ENCODE peak calls at places on chromosomes 5 and 9, in eight cellular contexts. W, Y, V, J, Q, I, N and B are unnamed samples.

GRCh38 chr5:125298258-125298657 is 551.8 kb upstream of the ZNF608 start:
- DNase-seq in Y (no peak), J (no peak), N (no peak), Q (no peak), W (no peak), I (no peak), V (no peak), B (no peak)

GRCh38 chr5:32711693-32712462 is 757 bp downstream of the NPR3 start:
- DNase-seq in N (peak; percentile 35), V (peak; percentile 45), Q (no peak), J (no peak), I (peak; percentile 32), W (no peak), Y (peak; percentile 66), B (no peak)

GRCh38 chr5:68332546-68332945 is 117.0 kb downstream of the PIK3R1 start:
- DNase-seq in V (no peak), Q (no peak), N (no peak), Y (no peak), W (no peak), J (no peak), I (no peak), B (no peak)

GRCh38 chr9:114906922-114907571 is 23.3 kb downstream of the TNFSF8 start:
- DNase-seq in Y (no peak), J (no peak), W (peak; percentile 55), I (peak; percentile 27), N (peak; percentile 62), Q (no peak), V (peak; percentile 51), B (no peak)

GRCh38 chr9:123488683-123489321 is 132.8 kb downstream of the CRB2 start:
- DNase-seq in I (no peak), N (no peak), J (no peak), W (no peak), V (no peak), Y (no peak), Q (no peak), B (no peak)

GRCh38 chr9:105360344-105360743 is 87.5 kb upstream of the FSD1L start:
- DNase-seq in V (no peak), Q (no peak), Y (no peak), J (no peak), N (no peak), I (no peak), W (no peak), B (no peak)

GRCh38 chr5:54720346-54720745 is 202.8 kb downstream of the SNX18 start:
- DNase-seq in Y (no peak), Q (no peak), W (no peak), J (no peak), V (no peak), N (no peak), I (no peak), B (no peak)

GRCh38 chr5:76999451-76999850 is 30.8 kb upstream of the AGGF1 start:
- DNase-seq in I (no peak), W (no peak), Y (no peak), V (no peak), J (peak; percentile 2), N (no peak), Q (no peak), B (no peak)

GRCh38 chr9:129131300-129132145 is 20.3 kb downstream of the PTPA start:
- DNase-seq in J (no peak), I (peak; percentile 83), N (peak; percentile 90), Q (no peak), W (peak; percentile 69), Y (peak; percentile 89), V (peak; percentile 91), B (peak; percentile 93)

GRCh38 chr5:1110930-1111726 is 735 bp downstream of the SLC12A7 start:
- DNase-seq in Q (no peak), J (no peak), V (no peak), I (peak; percentile 72), W (no peak), Y (no peak), N (peak; percentile 48), B (no peak)

GRCh38 chr9:120136685-120137084 is 443.3 kb downstream of the CDK5RAP2 start:
- DNase-seq in Q (no peak), V (no peak), J (no peak), W (no peak), N (no peak), I (no peak), Y (no peak), B (no peak)

GRCh38 chr9:20658677-20659473 is 25.2 kb upstream of the FOCAD start:
- DNase-seq in J (no peak), Q (no peak), V (peak; percentile 21), Y (no peak), N (peak; percentile 13), W (no peak), I (no peak), B (no peak)

GRCh38 chr9:97438666-97439065 is 26.8 kb downstream of the TDRD7 start:
- DNase-seq in N (no peak), I (no peak), J (no peak), Y (no peak), W (no peak), Q (no peak), V (no peak), B (no peak)

GRCh38 chr9:124259273-124260078 is 1.7 kb downstream of the NEK6 start:
- DNase-seq in Q (no peak), J (peak; percentile 67), V (no peak), I (no peak), Y (peak; percentile 81), W (no peak), N (no peak), B (no peak)

GRCh38 chr9:75803130-75803529 is 87.3 kb upstream of the PCSK5 start:
- DNase-seq in W (peak; percentile 63), Q (no peak), J (no peak), N (no peak), V (no peak), I (no peak), Y (no peak), B (no peak)

GRCh38 chr9:88657893-88658292 is 122.9 kb downstream of the NXNL2 start:
- DNase-seq in W (no peak), Q (no peak), Y (no peak), I (no peak), N (no peak), V (no peak), J (no peak), B (no peak)

GRCh38 chr5:2249442-2249841 is 366.7 kb upstream of the IRX4 start:
- DNase-seq in N (no peak), I (no peak), Y (no peak), J (no peak), V (no peak), W (no peak), Q (no peak), B (no peak)

GRCh38 chr5:163437011-163437308 is 435 bp upstream of the CCNG1 start:
- DNase-seq in Q (no peak), J (no peak), I (no peak), N (no peak), W (no peak), V (no peak), Y (no peak), B (no peak)

GRCh38 chr5:54243483-54244080 is 66.8 kb downstream of the ARL15 start:
- DNase-seq in N (peak; percentile 47), J (peak; percentile 24), Y (no peak), W (peak; percentile 21), Q (no peak), V (peak; percentile 49), I (peak; percentile 32), B (no peak)

GRCh38 chr9:90813523-90813922 is 11.9 kb downstream of the SYK start:
- DNase-seq in J (no peak), Q (no peak), I (no peak), N (no peak), W (no peak), V (no peak), Y (no peak), B (no peak)

GRCh38 chr9:90814355-90814754 is 12.7 kb downstream of the SYK start:
- DNase-seq in J (no peak), V (no peak), I (no peak), Q (no peak), N (no peak), W (no peak), Y (no peak), B (no peak)

GRCh38 chr9:90810686-90811085 is 9.1 kb downstream of the SYK start:
- DNase-seq in N (no peak), I (no peak), J (no peak), Q (no peak), V (no peak), W (no peak), Y (no peak), B (no peak)

GRCh38 chr9:90815183-90815943 is 13.7 kb downstream of the SYK start:
- DNase-seq in N (no peak), V (no peak), I (no peak), J (no peak), Y (no peak), W (no peak), Q (no peak), B (no peak)

DNA sequence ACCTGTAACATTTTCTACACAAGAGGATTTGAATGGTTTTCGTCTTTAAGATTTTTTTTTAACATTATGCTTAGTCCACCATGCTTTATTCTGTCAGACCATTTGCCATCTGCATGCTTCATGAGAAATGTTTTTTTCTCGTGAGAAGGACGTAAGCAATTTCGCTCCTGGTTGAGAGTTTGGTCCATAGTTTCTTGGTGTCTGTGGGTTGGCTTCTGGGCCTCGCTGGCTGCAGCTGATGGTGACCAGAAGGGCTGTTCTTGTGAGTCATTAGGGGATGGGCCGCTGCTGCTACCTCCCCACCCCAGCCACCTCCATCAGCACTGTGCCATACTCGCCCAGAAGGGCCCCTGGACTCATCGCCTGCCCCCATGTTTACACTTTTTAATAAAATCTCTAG is 11.4 kb downstream of the SYK start:
- DNase-seq in Y (no peak), V (no peak), N (no peak), J (no peak), W (no peak), Q (no peak), I (no peak), B (no peak)
- TF ChIP-seq CTCF in Y (no peak), V (no peak), N (no peak), J (no peak), W (no peak), Q (no peak), I (no peak), B (no peak)

GRCh38 chr9:131095666-131096489 is 453 bp upstream of the AIF1L start:
- DNase-seq in J (no peak), W (no peak), Y (peak; percentile 67), Q (no peak), V (peak; percentile 86), N (peak; percentile 65), I (peak; percentile 59), B (peak; percentile 85)
- TF ChIP-seq CTCF in J (peak; percentile 1), W (no peak), Y (no peak), Q (no peak), V (peak; percentile 49), N (no peak), I (no peak), B (no peak)

GRCh38 chr9:110712955-110713354 is 44.4 kb downstream of the MUSK start:
- DNase-seq in I (no peak), W (no peak), Y (no peak), J (no peak), N (no peak), Q (no peak), V (no peak), B (no peak)
- TF ChIP-seq CTCF in I (no peak), W (no peak), Y (no peak), J (no peak), N (no peak), Q (no peak), V (no peak), B (no peak)

DNA sequence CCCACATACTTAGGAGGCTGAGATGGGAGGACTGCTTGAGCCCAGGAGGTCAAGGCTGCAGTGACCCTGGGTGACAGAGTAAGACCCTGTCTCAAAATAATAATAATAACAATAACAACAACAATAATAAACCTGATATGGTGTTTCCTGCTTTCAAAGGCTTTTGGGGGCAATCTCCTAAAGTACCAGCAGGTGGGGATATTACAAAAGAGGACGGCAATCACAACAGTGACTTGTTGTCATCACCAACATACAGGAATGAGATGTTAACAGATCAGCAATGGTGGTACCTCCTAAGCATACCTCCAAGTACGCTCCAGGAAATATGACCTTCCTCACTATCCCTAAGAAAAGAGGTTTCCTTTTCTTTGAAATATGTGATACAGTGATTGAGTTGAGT is 91.1 kb upstream of the RNF180 start:
- DNase-seq in Y (no peak), V (no peak), J (no peak), Q (no peak), N (peak; percentile 33), W (peak; percentile 60), I (peak; percentile 43), B (peak; percentile 15)
- TF ChIP-seq CTCF in Y (peak; percentile 44), V (peak; percentile 67), J (peak; percentile 63), Q (peak; percentile 46), N (peak; percentile 68), W (peak; percentile 63), I (peak; percentile 49), B (peak; percentile 82)